ENCODE peak calls at places on chromosomes 7 and 10, in five cellular contexts. H is breast epithelium, J is mesendoderm, E is iris pigment epithelial cell, O is GM23248. F is an unnamed sample.

GRCh38 chr7:106659963-106660861 is 746 bp downstream of the CCDC71L start:
- DNase-seq in E (peak; percentile 80), H (peak; percentile 56), O (peak; percentile 90), J (peak; percentile 93), F (peak; percentile 74)

GRCh38 chr10:17607603-17608332 is 9.4 kb downstream of the HACD1 start:
- DNase-seq in H (no peak), E (peak; percentile 57), O (peak; percentile 75), J (peak; percentile 56), F (peak; percentile 68)

GRCh38 chr7:96169439-96169838 is 152.5 kb downstream of the SLC25A13 start:
- DNase-seq in J (no peak), H (no peak), E (peak; percentile 29), O (no peak), F (no peak)

GRCh38 chr7:55515569-55516279 is 56.6 kb downstream of the VOPP1 start:
- DNase-seq in E (no peak), J (no peak), O (no peak), H (no peak), F (no peak)

GRCh38 chr7:108210796-108211195 is 80.6 kb upstream of the LAMB4 start:
- DNase-seq in J (no peak), E (no peak), H (no peak), O (no peak), F (no peak)

GRCh38 chr7:106486331-106486730 is 174.6 kb downstream of the CCDC71L start:
- DNase-seq in H (no peak), E (peak; percentile 80), J (no peak), O (peak; percentile 85), F (peak; percentile 52)

GRCh38 chr10:90418869-90419652 is 438.8 kb downstream of the HTR7 start:
- DNase-seq in H (no peak), E (peak; percentile 97), O (no peak), J (no peak), F (peak; percentile 97)

GRCh38 chr7:27150568-27151340 is 1.6 kb downstream of the HOXA3 start:
- DNase-seq in O (peak; percentile 95), J (peak; percentile 79), H (peak; percentile 72), E (peak; percentile 47), F (peak; percentile 78)

GRCh38 chr10:102403115-102403514 is 7.6 kb downstream of the NFKB2 start:
- DNase-seq in H (no peak), O (no peak), J (no peak), E (no peak), F (no peak)

GRCh38 chr10:77974396-77975074 is 48.0 kb upstream of the DLG5 start:
- DNase-seq in H (no peak), J (peak; percentile 91), E (peak; percentile 74), O (peak; percentile 54), F (peak; percentile 67)

GRCh38 chr10:14325325-14325955 is 5.3 kb downstream of the FRMD4A start:
- DNase-seq in H (no peak), E (peak; percentile 34), O (peak; percentile 2), J (peak; percentile 74), F (peak; percentile 12)

GRCh38 chr7:30755384-30756154 is 3.6 kb downstream of the INMT start:
- DNase-seq in E (no peak), O (no peak), H (no peak), J (no peak), F (peak; percentile 25)

GRCh38 chr10:84306751-84307384 is 21.5 kb upstream of the CCSER2 start:
- DNase-seq in J (no peak), O (no peak), H (no peak), E (no peak), F (no peak)

GRCh38 chr7:95897557-95898183 is 125.3 kb downstream of the DYNC1I1 start:
- DNase-seq in H (no peak), J (peak; percentile 23), O (no peak), E (no peak), F (no peak)

GRCh38 chr7:4472739-4473138 is 209.4 kb upstream of the FOXK1 start:
- DNase-seq in E (no peak), J (peak; percentile 18), O (no peak), H (no peak), F (no peak)

GRCh38 chr10:42952358-42952757 is 124.5 kb upstream of the RET start:
- DNase-seq in E (no peak), J (peak; percentile 91), H (peak; percentile 18), O (peak; percentile 26), F (no peak)

GRCh38 chr10:95502377-95502776 is 58.8 kb downstream of the SORBS1 start:
- DNase-seq in O (no peak), J (no peak), H (no peak), E (no peak), F (no peak)

GRCh38 chr10:122259075-122259466 is 12.0 kb upstream of the BTBD16 start:
- DNase-seq in E (no peak), J (no peak), H (no peak), O (no peak), F (no peak)

GRCh38 chr7:88224596-88225275 is 4.9 kb upstream of the SRI start:
- DNase-seq in O (peak; percentile 67), E (peak; percentile 71), J (no peak), H (no peak), F (peak; percentile 43)

GRCh38 chr10:124010563-124011131 is 82.8 kb downstream of the CHST15 start:
- DNase-seq in H (no peak), J (peak; percentile 95), O (no peak), E (no peak), F (no peak)

GRCh38 chr10:95788830-95789229 is 32.9 kb downstream of the ENTPD1 start:
- DNase-seq in E (peak; percentile 77), H (no peak), O (peak; percentile 65), J (no peak), F (peak; percentile 85)

F was measured in IMR-90.